ENCODE peak calls at places on chromosomes 13 and 19, in seven cellular contexts. H, Z, T, S, D, R and V are unnamed samples. For H3K4me1, the result is how much of the 10 kb centered on the place peaks cover.

GRCh38 chr13:89831157-89831556 is 1516.3 kb upstream of the MIR17HG start:
- DNase-seq in S (no peak), H (no peak), R (no peak), D (no peak), T (no peak), Z (no peak), V (no peak)

GRCh38 chr19:21921691-21922180 is 85.8 kb upstream of the ZNF43 start:
- DNase-seq in D (no peak), T (no peak), S (no peak), R (no peak), H (no peak), Z (no peak), V (no peak)

GRCh38 chr19:42028304-42029216 is 34.5 kb upstream of the ATP1A3 start:
- DNase-seq in H (no peak), S (no peak), R (no peak), D (peak), T (peak), Z (peak), V (peak)

GRCh38 chr19:4830768-4831265 is 695 bp downstream of the TICAM1 start:
- DNase-seq in D (no peak), Z (peak), R (no peak), H (no peak), T (no peak), S (no peak), V (no peak)

GRCh38 chr19:51207747-51208146 is 17.1 kb upstream of the CD33 start:
- DNase-seq in T (no peak), H (no peak), R (no peak), D (no peak), S (no peak), Z (no peak), V (no peak)

GRCh38 chr19:37932985-37933953 is 26.3 kb downstream of the SIPA1L3 start:
- DNase-seq in R (peak), Z (peak), D (no peak), H (peak), S (peak), T (peak), V (peak)

GRCh38 chr13:51502206-51502651 is 49.4 kb upstream of the INTS6 start:
- DNase-seq in S (peak), H (peak), T (no peak), D (no peak), R (peak), Z (no peak), V (no peak)

GRCh38 chr13:25378528-25378927 is 6.8 kb downstream of the ATP8A2 start:
- DNase-seq in T (no peak), R (no peak), H (no peak), S (no peak), Z (no peak), D (no peak), V (no peak)

GRCh38 chr19:56119585-56119978 is 1.5 kb downstream of the ZNF787 start:
- DNase-seq in D (no peak), T (no peak), H (peak), Z (peak), R (no peak), S (no peak), V (no peak)

GRCh38 chr19:17873661-17874422 is 2.1 kb downstream of the SLC5A5 start:
- DNase-seq in S (no peak), H (peak), D (no peak), Z (peak), R (no peak), T (peak), V (peak)

GRCh38 chr19:6204212-6204611 is 68.7 kb downstream of the ACSBG2 start:
- DNase-seq in Z (no peak), S (no peak), D (no peak), R (no peak), H (no peak), T (no peak), V (no peak)

GRCh38 chr19:48468806-48469055 is 438 bp upstream of the CYTH2 start:
- DNase-seq in Z (no peak), T (no peak), H (no peak), S (no peak), D (no peak), R (no peak), V (no peak)

GRCh38 chr13:84433024-84433423 is 550.8 kb upstream of the SLITRK1 start:
- DNase-seq in T (no peak), S (peak), Z (no peak), H (no peak), R (peak), D (no peak), V (no peak)

DNA sequence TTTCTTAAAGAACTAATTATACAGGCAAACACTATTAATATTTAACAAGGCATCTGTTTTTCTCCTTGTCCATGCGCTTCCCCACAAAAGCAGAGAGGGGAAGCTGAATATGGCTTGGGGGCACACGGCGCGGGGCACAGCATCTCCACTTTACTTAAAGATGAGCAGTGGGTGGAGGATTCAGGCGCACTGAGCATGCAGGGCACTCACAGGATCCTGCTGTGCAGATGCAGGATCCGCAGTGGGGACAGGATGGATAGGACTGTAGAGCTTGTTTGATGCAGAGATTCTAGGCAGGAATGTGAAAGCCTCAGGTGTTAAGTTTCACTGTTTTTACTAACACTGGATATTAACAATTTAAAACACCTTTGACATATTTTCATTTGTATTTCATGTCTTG is 43.3 kb downstream of the ATP11A start:
- DNase-seq in R (no peak), Z (no peak), H (no peak), D (no peak), S (no peak), T (peak), V (peak)
- H3K4me1 ChIP-seq in R (under half), Z (under half), H (under half), D (under half), S (under half), T (under half), V (under half)

GRCh38 chr19:39372941-39373340 is 18.0 kb downstream of the PAF1 start:
- DNase-seq in D (no peak), R (peak), Z (no peak), S (no peak), T (no peak), H (no peak), V (no peak)

GRCh38 chr19:39369200-39369599 is 21.7 kb downstream of the PAF1 start:
- DNase-seq in T (no peak), Z (no peak), R (no peak), H (no peak), S (no peak), D (no peak), V (no peak)

GRCh38 chr19:39375929-39376328 is 15.0 kb downstream of the PAF1 start:
- DNase-seq in D (no peak), T (no peak), H (no peak), S (no peak), Z (no peak), R (no peak), V (no peak)

GRCh38 chr19:39372047-39372802 is 18.7 kb downstream of the PAF1 start:
- DNase-seq in H (peak), T (no peak), S (peak), R (peak), D (no peak), Z (peak), V (no peak)

DNA sequence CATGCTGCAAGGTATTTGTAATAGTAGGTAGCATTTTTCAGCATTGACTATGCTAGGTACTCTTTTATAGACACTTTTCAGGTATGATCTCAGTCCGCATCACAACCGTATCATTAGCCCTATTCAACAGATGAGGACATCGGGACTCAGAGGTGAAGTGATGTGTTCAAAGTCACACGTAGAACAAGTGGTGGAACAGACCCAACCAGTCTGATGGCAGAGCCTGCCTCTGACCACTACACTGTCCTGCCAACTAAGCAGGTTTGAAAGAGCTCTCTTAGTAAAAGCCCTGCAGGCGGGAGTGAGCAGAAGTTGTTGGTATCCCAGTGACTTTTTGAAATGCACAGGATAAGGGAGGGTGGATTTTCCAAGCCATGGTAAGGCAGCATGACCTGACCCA is 20.2 kb downstream of the PAF1 start:
- DNase-seq in S (no peak), T (no peak), D (no peak), Z (no peak), R (no peak), H (no peak), V (no peak)
- H3K27ac ChIP-seq in S (no peak), T (no peak), D (no peak), Z (no peak), R (no peak), H (no peak), V (no peak)

GRCh38 chr13:29578300-29579048 is 17.0 kb downstream of the SLC7A1 start:
- DNase-seq in R (no peak), T (no peak), S (no peak), D (no peak), H (no peak), Z (no peak), V (peak)
- H3K9ac ChIP-seq in R (no peak), T (no peak), S (no peak), D (no peak), H (no peak), Z (no peak), V (no peak)

GRCh38 chr19:3670258-3670795 is 29.9 kb downstream of the PIP5K1C start:
- DNase-seq in S (peak), D (no peak), T (peak), Z (peak), H (no peak), R (peak), V (peak)

GRCh38 chr19:3668331-3669133 is 31.7 kb downstream of the PIP5K1C start:
- DNase-seq in Z (no peak), H (no peak), S (peak), T (no peak), R (no peak), D (no peak), V (no peak)

GRCh38 chr19:3669134-3669436 is 31.2 kb downstream of the PIP5K1C start:
- DNase-seq in R (no peak), D (no peak), H (no peak), Z (no peak), T (no peak), S (no peak), V (peak)

GRCh38 chr19:3670796-3671679 is 29.2 kb downstream of the PIP5K1C start:
- DNase-seq in R (peak), T (no peak), Z (peak), H (no peak), S (peak), D (no peak), V (peak)

GRCh38 chr19:3669616-3670257 is 30.5 kb downstream of the PIP5K1C start:
- DNase-seq in S (no peak), Z (no peak), T (peak), H (no peak), D (no peak), R (no peak), V (peak)
- H3K4me1 ChIP-seq in S (under half), Z (under half), T (under half), H (under half), D (under half), R (under half), V (under half)

GRCh38 chr19:46886546-46887239 is 25.9 kb downstream of the ARHGAP35 start:
- DNase-seq in D (no peak), R (no peak), Z (no peak), S (peak), T (no peak), H (no peak), V (no peak)

GRCh38 chr19:46887240-46887782 is 26.5 kb downstream of the ARHGAP35 start:
- DNase-seq in T (no peak), D (no peak), R (no peak), Z (no peak), H (no peak), S (peak), V (no peak)

GRCh38 chr19:46881092-46881491 is 20.3 kb downstream of the ARHGAP35 start:
- DNase-seq in T (no peak), S (no peak), R (no peak), H (no peak), Z (no peak), D (no peak), V (peak)

GRCh38 chr19:46882034-46882433 is 21.2 kb downstream of the ARHGAP35 start:
- DNase-seq in D (no peak), R (no peak), S (no peak), Z (no peak), H (no peak), T (no peak), V (peak)

GRCh38 chr19:46885411-46885810 is 24.6 kb downstream of the ARHGAP35 start:
- DNase-seq in S (no peak), H (no peak), T (no peak), D (no peak), Z (no peak), R (no peak), V (no peak)
- H3K27ac ChIP-seq in S (no peak), H (no peak), T (no peak), D (no peak), Z (no peak), R (no peak), V (no peak)

GRCh38 chr19:46841458-46842083 is 9.1 kb downstream of the AP2S1 start:
- DNase-seq in Z (no peak), D (no peak), S (no peak), H (peak), T (no peak), R (peak), V (peak)
- H3K9ac ChIP-seq in Z (no peak), D (no peak), S (no peak), H (no peak), T (no peak), R (no peak), V (no peak)